ENCODE peak calls at places on chromosome 1, in five cellular contexts. V is left ventricle myocardium inferior, E is cardiac muscle cell, X is AG04450, C is heart left ventricle. Q is an unnamed sample.

GRCh38 chr1:155080250-155081228 is 1.9 kb downstream of the EFNA3 start:
- DNase-seq in X (no peak), C (no peak), E (peak), V (no peak), Q (peak)

GRCh38 chr1:116268211-116268610 is 104.8 kb upstream of the ATP1A1 start:
- DNase-seq in V (no peak), E (no peak), X (no peak), C (no peak), Q (no peak)

GRCh38 chr1:246067432-246068021 is 439.6 kb downstream of the SMYD3 start:
- DNase-seq in E (no peak), V (no peak), X (no peak), C (no peak), Q (no peak)

GRCh38 chr1:227318852-227319607 is 738 bp upstream of the CDC42BPA start:
- DNase-seq in C (peak), X (no peak), V (peak), E (peak), Q (peak)

GRCh38 chr1:63405021-63405420 is 37.6 kb downstream of the ALG6 start:
- DNase-seq in E (no peak), X (no peak), C (no peak), V (no peak), Q (no peak)

GRCh38 chr1:186620951-186621350 is 59.3 kb downstream of the PTGS2 start:
- DNase-seq in E (no peak), X (peak), V (no peak), C (no peak), Q (no peak)

GRCh38 chr1:205285391-205286101 is 36.0 kb downstream of the NUAK2 start:
- DNase-seq in E (no peak), V (no peak), X (no peak), C (no peak), Q (no peak)

GRCh38 chr1:198778049-198778448 is 139.2 kb downstream of the PTPRC start:
- DNase-seq in X (no peak), C (no peak), E (no peak), V (no peak), Q (no peak)

GRCh38 chr1:25657786-25658760 is 41.5 kb downstream of the MAN1C1 start:
- DNase-seq in C (no peak), X (no peak), E (no peak), V (no peak), Q (no peak)

GRCh38 chr1:202323731-202324130 is 18.0 kb downstream of the UBE2T start:
- DNase-seq in X (no peak), V (no peak), E (no peak), C (no peak), Q (no peak)

GRCh38 chr1:87104140-87104539 is 189.7 kb downstream of the HS2ST1 start:
- DNase-seq in V (no peak), E (no peak), X (no peak), C (no peak), Q (no peak)

GRCh38 chr1:44135896-44136295 is 5.5 kb downstream of the KLF18 start:
- DNase-seq in C (no peak), X (no peak), V (no peak), E (no peak), Q (no peak)

GRCh38 chr1:43796111-43796581 is 88.8 kb downstream of the ST3GAL3 start:
- DNase-seq in C (no peak), X (no peak), V (no peak), E (no peak), Q (no peak)

GRCh38 chr1:234962340-234962989 is 166.2 kb downstream of the TOMM20 start:
- DNase-seq in C (no peak), X (peak), E (no peak), V (no peak), Q (no peak)

GRCh38 chr1:3903141-3904005 is 3.3 kb upstream of the C1orf174 start:
- DNase-seq in X (no peak), V (no peak), E (no peak), C (no peak), Q (no peak)

GRCh38 chr1:154962795-154963330 is 1.3 kb upstream of the PYGO2 start:
- DNase-seq in E (no peak), X (no peak), V (no peak), C (no peak), Q (no peak)

GRCh38 chr1:177170756-177171535 is at the start of gene BRINP2:
- DNase-seq in C (peak), E (peak), X (no peak), V (peak), Q (peak)

GRCh38 chr1:154729031-154729442 is 121.1 kb upstream of the ADAR start:
- DNase-seq in X (no peak), E (no peak), C (no peak), V (no peak), Q (no peak)

GRCh38 chr1:64965239-64966157 is 851 bp downstream of the JAK1 start:
- DNase-seq in V (peak), X (peak), E (no peak), C (peak), Q (peak)

GRCh38 chr1:211024901-211025300 is 109.0 kb downstream of the KCNH1 start:
- DNase-seq in V (no peak), E (no peak), C (no peak), X (no peak), Q (no peak)

GRCh38 chr1:37308571-37308960 is 165.8 kb upstream of the ZC3H12A start:
- DNase-seq in V (no peak), C (no peak), X (no peak), E (no peak), Q (no peak)

GRCh38 chr1:67274623-67275325 is 32.9 kb upstream of the IL12RB2 start:
- DNase-seq in V (no peak), E (no peak), C (no peak), X (no peak), Q (no peak)

GRCh38 chr1:19861034-19861433 is 21.2 kb upstream of the OTUD3 start:
- DNase-seq in E (no peak), X (no peak), C (no peak), V (no peak), Q (no peak)

GRCh38 chr1:10903421-10903820 is 107.0 kb upstream of the CASZ1 start:
- DNase-seq in E (no peak), V (no peak), C (no peak), X (no peak), Q (no peak)

GRCh38 chr1:247407180-247407616 is 8.8 kb upstream of the NLRP3 start:
- DNase-seq in C (peak), E (no peak), V (peak), X (no peak), Q (no peak)

GRCh38 chr1:244381887-244382565 is 69.7 kb downstream of the ADSS2 start:
- DNase-seq in X (peak), E (no peak), C (no peak), V (no peak), Q (no peak)

GRCh38 chr1:6110326-6110725 is 64.6 kb downstream of the KCNAB2 start:
- DNase-seq in C (peak), E (no peak), X (no peak), V (no peak), Q (peak)

GRCh38 chr1:226060976-226061792 is 1.3 kb upstream of the H3-3A start:
- DNase-seq in C (no peak), X (no peak), V (no peak), E (peak), Q (no peak)

GRCh38 chr1:245129811-245130210 is 25.0 kb upstream of the KIF26B start:
- DNase-seq in V (no peak), X (no peak), E (no peak), C (no peak), Q (no peak)

GRCh38 chr1:231927431-231927830 is 300.8 kb downstream of the DISC1 start:
- DNase-seq in E (no peak), X (no peak), C (peak), V (no peak), Q (no peak)

GRCh38 chr1:62732327-62732726 is 44.1 kb upstream of the DOCK7 start:
- DNase-seq in X (no peak), E (no peak), C (no peak), V (no peak), Q (no peak)

GRCh38 chr1:238281418-238281817 is 390.7 kb upstream of the ZP4 start:
- DNase-seq in V (no peak), E (no peak), X (no peak), C (no peak), Q (no peak)

GRCh38 chr1:152115344-152115743 is at the start of gene TCHH:
- DNase-seq in C (no peak), E (no peak), X (no peak), V (no peak), Q (no peak)

GRCh38 chr1:85850238-85850637 is 142.0 kb upstream of the ZNHIT6 start:
- DNase-seq in X (peak), C (no peak), V (no peak), E (no peak), Q (no peak)

GRCh38 chr1:18526436-18527275 is 45.9 kb downstream of the KLHDC7A start:
- DNase-seq in V (no peak), C (no peak), E (no peak), X (no peak), Q (no peak)

GRCh38 chr1:115277276-115277675 is 60.8 kb downstream of the NGF start:
- DNase-seq in V (no peak), X (no peak), C (no peak), E (no peak), Q (no peak)

GRCh38 chr1:169238506-169238905 is 129.1 kb downstream of the NME7 start:
- DNase-seq in X (no peak), V (no peak), E (no peak), C (no peak), Q (no peak)

GRCh38 chr1:30125024-30125423 is 598.4 kb downstream of the MATN1 start:
- DNase-seq in X (no peak), V (no peak), C (no peak), E (no peak), Q (no peak)

GRCh38 chr1:61097326-61097725 is 15.0 kb downstream of the NFIA start:
- DNase-seq in C (no peak), X (no peak), V (no peak), E (no peak), Q (no peak)

GRCh38 chr1:19361231-19362147 is 49.4 kb downstream of the SLC66A1 start:
- DNase-seq in C (no peak), E (no peak), V (no peak), X (no peak), Q (no peak)

DNA sequence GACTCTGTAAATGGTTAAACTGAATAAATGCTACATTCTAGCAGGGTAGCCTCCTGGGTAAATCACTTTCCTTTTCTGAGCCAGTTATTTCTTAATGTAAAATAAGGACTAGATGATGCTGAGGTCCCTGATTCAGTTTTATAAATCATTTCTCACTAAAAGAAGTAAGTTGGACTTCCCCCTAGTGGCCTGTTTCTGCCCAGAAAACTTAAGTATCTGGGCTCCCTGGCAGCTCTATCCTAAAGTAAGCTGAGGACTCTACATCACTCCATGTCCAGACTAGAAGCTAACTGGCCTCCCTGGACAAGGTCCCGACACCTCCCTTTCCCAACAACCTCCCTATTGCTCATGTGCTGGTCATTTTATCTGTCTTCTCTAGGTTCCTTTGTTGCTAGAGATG is 3.0 kb downstream of the GPN2 start:
- DNase-seq in E (no peak), C (no peak), V (no peak), X (no peak), Q (no peak)
- TF ChIP-seq CTCF in E (peak), C (no peak), V (peak), X (peak), Q (no peak)

GRCh38 chr1:112234710-112235109 is 161.3 kb upstream of the CTTNBP2NL start:
- DNase-seq in X (no peak), E (no peak), V (no peak), C (no peak), Q (no peak)
- TF ChIP-seq CTCF in X (no peak), E (no peak), V (no peak), C (no peak), Q (no peak)

GRCh38 chr1:118249641-118250040 is 64.6 kb upstream of the SPAG17 start:
- DNase-seq in E (no peak), V (no peak), X (no peak), C (no peak), Q (no peak)

GRCh38 chr1:118246646-118247045 is 61.6 kb upstream of the SPAG17 start:
- DNase-seq in X (no peak), V (no peak), C (no peak), E (no peak), Q (no peak)

GRCh38 chr1:118243269-118243668 is 58.2 kb upstream of the SPAG17 start:
- DNase-seq in X (no peak), E (no peak), C (no peak), V (no peak), Q (no peak)

GRCh38 chr1:118250232-118250631 is 65.2 kb upstream of the SPAG17 start:
- DNase-seq in X (no peak), C (no peak), V (no peak), E (no peak), Q (no peak)

DNA sequence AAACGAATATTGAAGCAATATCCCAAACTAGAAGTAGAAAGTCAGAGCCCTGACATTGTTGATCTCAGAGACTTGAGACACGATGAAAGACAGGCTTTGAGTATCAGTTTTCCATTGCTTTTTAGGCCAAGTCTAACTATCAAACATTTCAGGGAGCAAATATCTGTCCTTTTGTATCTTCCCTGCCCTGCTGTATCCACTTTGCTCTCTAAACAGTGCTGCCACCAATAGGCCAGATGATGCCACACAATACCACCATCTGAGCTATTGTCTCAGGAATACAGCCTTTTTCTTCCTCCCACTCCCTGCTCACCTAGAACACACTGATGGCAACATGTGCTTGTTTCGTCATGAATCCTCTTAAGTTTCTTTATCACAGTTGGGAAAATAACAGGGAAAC is 62.6 kb upstream of the SPAG17 start:
- DNase-seq in V (no peak), C (no peak), X (no peak), E (peak), Q (no peak)
- TF ChIP-seq CTCF in V (peak), C (no peak), X (peak), E (peak), Q (no peak)

GRCh38 chr1:41783189-41783639 is 135.5 kb downstream of the HIVEP3 start:
- DNase-seq in C (no peak), E (no peak), V (no peak), X (peak), Q (no peak)

GRCh38 chr1:41784516-41785279 is 134.0 kb downstream of the HIVEP3 start:
- DNase-seq in V (no peak), X (no peak), C (no peak), E (no peak), Q (no peak)

GRCh38 chr1:41780322-41780721 is 138.4 kb downstream of the HIVEP3 start:
- DNase-seq in X (no peak), C (no peak), V (no peak), E (no peak), Q (no peak)

GRCh38 chr1:41779350-41779749 is 139.4 kb downstream of the HIVEP3 start:
- DNase-seq in E (no peak), X (no peak), C (no peak), V (no peak), Q (no peak)

GRCh38 chr1:41780916-41781315 is 137.8 kb downstream of the HIVEP3 start:
- DNase-seq in X (no peak), V (no peak), C (no peak), E (no peak), Q (no peak)
- TF ChIP-seq CTCF in X (no peak), V (no peak), C (no peak), E (no peak), Q (no peak)

GRCh38 chr1:40305451-40305850 is 11.6 kb downstream of the COL9A2 start:
- DNase-seq in V (no peak), X (no peak), E (no peak), C (no peak), Q (no peak)
- TF ChIP-seq CTCF in V (peak), X (peak), E (no peak), C (peak), Q (no peak)

DNA sequence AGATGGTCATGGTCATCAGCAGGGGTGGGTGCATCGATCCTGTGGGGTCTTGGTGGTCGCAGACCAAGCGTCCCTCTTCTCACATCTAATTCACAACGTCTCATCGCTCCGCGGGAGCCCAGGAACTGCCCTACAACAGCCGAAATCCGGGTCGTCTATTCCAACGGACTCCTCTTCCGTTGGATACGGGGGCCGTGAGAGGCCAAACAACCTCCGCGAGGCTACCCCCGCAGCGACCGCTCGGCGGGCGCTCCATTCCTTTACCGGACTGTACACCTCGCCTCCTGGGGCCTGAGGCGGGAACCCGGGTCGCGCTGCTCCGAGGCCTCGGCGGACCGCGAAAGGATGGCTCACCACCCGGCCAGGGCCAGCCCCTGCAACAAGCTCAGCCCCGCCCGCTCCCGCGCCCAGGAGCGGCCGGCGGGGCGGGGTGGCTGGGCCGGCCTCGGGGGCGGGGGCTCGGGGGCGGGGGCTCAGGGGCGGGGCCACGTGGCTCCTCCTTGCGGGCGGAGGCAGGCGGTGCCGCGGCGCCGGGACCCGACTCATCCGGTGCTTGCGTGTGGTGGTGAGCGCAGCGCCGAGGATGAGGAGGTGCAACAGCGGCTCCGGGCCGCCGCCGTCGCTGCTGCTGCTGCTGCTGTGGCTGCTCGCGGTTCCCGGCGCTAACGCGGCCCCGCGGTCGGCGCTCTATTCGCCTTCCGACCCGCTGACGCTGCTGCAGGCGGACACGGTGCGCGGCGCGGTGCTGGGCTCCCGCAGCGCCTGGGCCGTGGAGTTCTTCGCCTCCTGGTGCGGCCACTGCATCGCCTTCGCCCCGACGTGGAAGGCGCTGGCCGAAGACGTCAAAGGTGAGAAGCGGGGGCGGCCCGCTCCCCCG is at the start of gene QSOX1:
- DNase-seq in E (peak), X (peak), C (peak), V (peak), Q (peak)
- TF ChIP-seq CTCF in E (no peak), X (no peak), C (no peak), V (peak), Q (peak)

Q was measured in glutamatergic neuron.